ENCODE peak calls at places on chromosomes 1 and 21, in six cellular contexts. S, O, P, R, N and E are unnamed samples.
A peak's percentile ranks its signal among the peaks of the same experiment; 100 is the strongest.

GRCh38 chr1:198967566-198967965 is 328.7 kb downstream of the PTPRC start:
- DNase-seq in O (no peak), N (no peak), R (no peak), S (no peak), P (no peak), E (peak; percentile 6)

GRCh38 chr1:106907795-106908194 is 148.7 kb upstream of the PRMT6 start:
- DNase-seq in S (no peak), R (no peak), P (no peak), N (no peak), O (no peak), E (no peak)

GRCh38 chr1:54323324-54323739 is 82.9 kb downstream of the SSBP3 start:
- DNase-seq in S (no peak), O (peak; percentile 66), R (no peak), N (no peak), P (no peak), E (no peak)

GRCh38 chr21:32626633-32627196 is 14.5 kb upstream of the CFAP298 start:
- DNase-seq in S (no peak), O (no peak), P (no peak), N (no peak), R (no peak), E (peak; percentile 62)

GRCh38 chr1:36528361-36529349 is 45.9 kb upstream of the CSF3R start:
- DNase-seq in S (no peak), R (no peak), N (no peak), O (peak; percentile 57), P (no peak), E (no peak)

GRCh38 chr21:26377111-26377694 is 195.9 kb downstream of the CYYR1 start:
- DNase-seq in O (no peak), R (no peak), N (no peak), P (no peak), S (no peak), E (no peak)

GRCh38 chr1:43722825-43723224 is 15.5 kb downstream of the ST3GAL3 start:
- DNase-seq in R (no peak), N (no peak), S (no peak), P (no peak), O (peak; percentile 48), E (no peak)

GRCh38 chr1:201013031-201013485 is 10.5 kb downstream of the KIF21B start:
- DNase-seq in P (no peak), R (no peak), O (no peak), S (peak; percentile 40), N (no peak), E (no peak)

GRCh38 chr21:31011412-31011811 is 26.9 kb downstream of the KRTAP19-8 start:
- DNase-seq in R (no peak), O (no peak), P (no peak), S (no peak), N (no peak), E (no peak)

GRCh38 chr21:25370311-25370744 is 237.0 kb downstream of the MRPL39 start:
- DNase-seq in P (no peak), R (no peak), S (no peak), O (no peak), N (no peak), E (no peak)

GRCh38 chr1:186792870-186793581 is 35.7 kb upstream of the PLA2G4A start:
- DNase-seq in R (no peak), O (no peak), S (peak; percentile 33), P (no peak), N (no peak), E (no peak)

GRCh38 chr1:232084584-232085223 is 458.1 kb downstream of the DISC1 start:
- DNase-seq in S (no peak), P (no peak), R (no peak), O (peak; percentile 86), N (no peak), E (peak; percentile 19)

GRCh38 chr1:207993477-207994445 is 82.8 kb upstream of the CD34 start:
- DNase-seq in O (peak; percentile 76), P (no peak), S (no peak), R (no peak), N (no peak), E (peak; percentile 32)

GRCh38 chr1:198845851-198846250 is 207.0 kb downstream of the PTPRC start:
- DNase-seq in R (no peak), O (no peak), N (no peak), P (no peak), S (no peak), E (no peak)

GRCh38 chr1:235739631-235740030 is 90.0 kb upstream of the GNG4 start:
- DNase-seq in R (no peak), N (no peak), P (no peak), O (no peak), S (no peak), E (no peak)

GRCh38 chr1:2540816-2541492 is 10.9 kb upstream of the HES5 start:
- DNase-seq in R (peak; percentile 56), O (peak; percentile 60), S (no peak), N (no peak), P (no peak), E (no peak)

GRCh38 chr1:2544093-2544874 is 11.9 kb upstream of the TNFRSF14 start:
- DNase-seq in N (no peak), S (no peak), O (no peak), P (no peak), R (no peak), E (no peak)

GRCh38 chr1:2541619-2542246 is 11.7 kb upstream of the HES5 start:
- DNase-seq in P (no peak), S (peak; percentile 57), N (no peak), R (peak; percentile 62), O (no peak), E (no peak)

GRCh38 chr1:2543543-2544092 is 12.6 kb upstream of the TNFRSF14 start:
- DNase-seq in P (no peak), N (no peak), R (no peak), S (no peak), O (peak; percentile 52), E (no peak)

DNA sequence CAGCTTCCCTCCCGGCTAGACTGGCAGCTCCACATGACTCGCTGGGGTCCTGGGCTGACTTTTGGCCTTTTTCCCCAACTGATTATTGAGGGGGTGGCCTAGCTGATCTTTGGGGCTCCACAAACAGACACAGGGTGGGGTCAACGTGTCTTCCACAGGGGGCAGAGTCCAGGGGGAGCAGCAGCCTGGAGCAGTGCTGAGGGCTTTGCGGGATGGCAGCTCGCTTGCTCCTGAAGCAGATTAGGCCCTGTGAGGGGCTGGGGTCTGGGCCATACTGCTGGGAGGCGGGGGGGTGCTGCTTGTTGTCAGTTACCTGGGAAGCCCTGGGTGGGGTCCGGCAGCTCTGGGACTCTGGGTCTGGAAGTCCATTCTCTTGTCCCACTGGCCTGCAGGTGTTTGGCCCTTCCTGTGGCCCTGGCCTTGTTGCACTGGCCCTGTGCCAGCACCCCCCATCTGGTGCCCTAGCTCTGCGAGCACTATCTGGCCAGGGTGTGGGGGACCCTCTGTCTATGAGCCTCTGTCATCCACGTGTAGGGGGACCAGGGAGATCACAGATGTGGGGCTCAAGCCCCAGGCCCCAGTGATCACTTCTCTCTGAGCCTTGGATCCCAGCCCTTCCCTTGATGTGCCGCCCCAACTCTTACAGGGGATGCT is 12.3 kb upstream of the HES5 start:
- DNase-seq in R (no peak), S (no peak), P (no peak), N (no peak), O (no peak), E (no peak)
- H3K4me1 ChIP-seq in R (peaks cover 34% of the 10 kb centered on the region), S (peaks cover 23% of the 10 kb centered on the region), P (peaks cover 20% of the 10 kb centered on the region), N (peaks cover 50% of the 10 kb centered on the region), O (peaks cover 10% of the 10 kb centered on the region), E (peaks cover 35% of the 10 kb centered on the region)

DNA sequence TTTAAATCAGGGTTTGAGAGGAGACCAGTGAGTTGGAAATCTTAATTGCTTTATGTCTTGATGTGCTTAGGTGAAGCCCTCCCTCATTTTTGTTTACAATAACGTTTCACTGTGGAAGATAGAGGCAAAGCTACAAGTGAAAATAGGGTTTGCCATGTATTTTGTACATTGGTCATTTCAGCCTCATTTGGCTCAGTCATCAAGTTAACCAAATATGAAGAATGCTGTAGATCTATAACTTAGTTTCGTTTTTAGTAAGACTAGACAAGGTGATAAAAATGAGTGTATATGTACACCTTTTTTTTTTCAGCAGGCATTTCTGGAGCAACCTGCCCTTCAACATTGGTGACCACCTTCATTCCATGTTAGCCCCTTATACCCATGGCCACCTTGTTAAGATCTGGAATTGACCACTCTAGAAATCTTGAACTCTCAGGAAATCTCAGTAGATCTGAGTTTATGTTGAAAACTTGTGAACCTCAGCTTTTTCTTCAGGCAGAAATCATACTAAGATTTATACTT is 2.9 kb downstream of the NFYC start:
- DNase-seq in S (no peak), R (no peak), N (no peak), O (no peak), P (no peak), E (no peak)
- H3K4me3 ChIP-seq in S (no peak overlapping the region), R (no peak overlapping the region), N (no peak overlapping the region), O (no peak overlapping the region), P (no peak overlapping the region), E (no peak overlapping the region)

DNA sequence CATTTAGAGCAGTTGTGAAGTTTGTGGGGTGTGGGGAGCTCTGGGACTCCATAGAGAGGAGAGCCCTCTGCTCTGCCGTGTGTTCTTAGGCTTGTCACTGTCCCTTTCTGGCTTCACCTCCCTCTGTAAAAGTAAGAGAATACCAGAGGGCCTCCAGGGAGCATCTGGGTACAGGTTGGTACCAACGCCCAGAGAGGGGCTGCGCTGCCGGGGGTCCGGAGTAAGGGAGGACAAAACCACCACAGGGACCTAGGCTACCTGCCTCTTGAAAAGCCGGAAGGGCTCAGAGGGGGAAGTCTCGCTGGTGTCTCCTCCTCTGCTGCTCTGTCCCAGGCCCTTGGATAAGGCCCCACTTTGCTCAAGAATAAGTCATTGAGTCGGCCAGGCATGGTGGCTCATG is 3.1 kb upstream of the TINAGL1 start:
- DNase-seq in P (no peak), S (no peak), N (no peak), O (no peak), R (no peak), E (no peak)
- H3K4me1 ChIP-seq in P (no peaks in the 10 kb centered on the region), S (peaks cover 62% of the 10 kb centered on the region), N (peaks cover 27% of the 10 kb centered on the region), O (peaks cover 16% of the 10 kb centered on the region), R (peaks cover 33% of the 10 kb centered on the region), E (peaks cover 6% of the 10 kb centered on the region)

GRCh38 chr21:45410865-45411809 is 6.2 kb downstream of the COL18A1 start:
- DNase-seq in N (no peak), S (no peak), O (no peak), P (no peak), R (peak; percentile 74), E (peak; percentile 46)

GRCh38 chr21:45410151-45410864 is 5.3 kb downstream of the COL18A1 start:
- DNase-seq in P (no peak), O (no peak), S (no peak), N (no peak), R (no peak), E (peak; percentile 37)

GRCh38 chr21:45408811-45409261 is 3.9 kb downstream of the COL18A1 start:
- DNase-seq in P (no peak), R (no peak), O (no peak), S (no peak), N (no peak), E (no peak)

GRCh38 chr21:45408271-45408791 is 3.4 kb downstream of the COL18A1 start:
- DNase-seq in O (no peak), N (no peak), P (no peak), R (no peak), S (no peak), E (no peak)

DNA sequence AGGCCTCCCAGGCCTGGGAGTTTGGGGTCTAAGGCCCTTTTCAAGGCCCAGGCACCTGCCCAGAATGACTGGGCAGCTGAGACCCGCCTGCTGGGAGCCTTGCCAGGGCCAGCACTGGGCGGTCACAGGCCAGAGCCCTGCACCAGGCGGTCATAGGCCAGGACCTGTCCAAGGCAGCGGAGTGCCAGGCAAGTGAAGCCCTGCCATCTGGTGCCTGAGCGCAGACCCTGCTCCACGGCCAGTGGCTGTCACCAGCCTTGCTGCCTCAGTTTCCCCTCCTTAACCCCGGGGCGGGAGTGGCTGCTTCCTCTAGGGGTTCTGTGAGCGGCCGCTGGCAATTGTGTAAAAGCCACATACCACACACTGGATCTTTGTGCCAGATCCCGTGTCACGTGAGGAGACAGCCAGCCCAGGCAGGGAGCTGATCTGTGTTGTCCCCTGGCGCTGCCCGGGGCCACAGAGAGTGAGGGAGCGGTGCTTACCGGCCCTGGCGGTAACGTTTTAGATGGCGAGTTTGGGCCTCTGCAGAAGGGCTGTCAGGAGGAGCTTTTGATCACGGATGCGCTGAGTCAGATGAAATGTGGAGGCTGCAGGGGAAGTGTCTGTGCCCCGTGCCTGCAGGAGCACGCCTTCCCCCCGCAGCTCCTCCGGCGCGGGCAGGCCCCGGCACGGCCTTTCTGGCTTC is 4.6 kb downstream of the COL18A1 start:
- DNase-seq in S (no peak), P (no peak), O (no peak), R (no peak), N (no peak), E (no peak)
- H3K4me3 ChIP-seq in S (no peak overlapping the region), P (no peak overlapping the region), O (no peak overlapping the region), R (no peak overlapping the region), N (no peak overlapping the region), E (no peak overlapping the region)